ENCODE peak calls at places on chromosomes 11 and 22, in four cellular contexts. One of them, this sample, is unnamed.

GRCh38 chr11:3982431-3982830 is 112.2 kb upstream of the RRM1 start:
- DNase-seq in K562: no peak
- DNase-seq in HepG2: no peak
- DNase-seq in GM12878: no peak
- DNase-seq in this sample: no peak

GRCh38 chr11:107331728-107332127 is 125.9 kb downstream of the CWF19L2 start:
- DNase-seq in K562: no peak
- DNase-seq in HepG2: no peak
- DNase-seq in GM12878: no peak
- DNase-seq in this sample: no peak

GRCh38 chr22:48403521-48403921 is 1424.2 kb downstream of the BRD1 start:
- DNase-seq in K562: no peak
- DNase-seq in HepG2: no peak
- DNase-seq in GM12878: no peak
- DNase-seq in this sample: no peak

GRCh38 chr22:39181778-39182177 is 29.3 kb upstream of the CBX7 start:
- DNase-seq in K562: no peak
- DNase-seq in HepG2: no peak
- DNase-seq in GM12878: no peak
- DNase-seq in this sample: peak; percentile 6

GRCh38 chr11:14645247-14645912 is 1.8 kb downstream of the PDE3B start:
- DNase-seq in K562: peak; percentile 38
- DNase-seq in HepG2: peak; percentile 28
- DNase-seq in GM12878: no peak
- DNase-seq in this sample: no peak

GRCh38 chr11:65885231-65885630 is 3.0 kb downstream of the FIBP start:
- DNase-seq in K562: no peak
- DNase-seq in HepG2: no peak
- DNase-seq in GM12878: no peak
- DNase-seq in this sample: no peak

GRCh38 chr11:21785351-21785750 is 407.5 kb upstream of the ANO5 start:
- DNase-seq in K562: no peak
- DNase-seq in HepG2: no peak
- DNase-seq in GM12878: no peak
- DNase-seq in this sample: no peak

GRCh38 chr11:88337342-88338222 is at the start of gene CTSC:
- DNase-seq in K562: peak; percentile 92
- DNase-seq in HepG2: peak; percentile 73
- DNase-seq in GM12878: no peak
- DNase-seq in this sample: peak; percentile 86

GRCh38 chr11:65493367-65494176 is 5.3 kb upstream of the MALAT1 start:
- DNase-seq in K562: peak; percentile 55
- DNase-seq in HepG2: peak; percentile 80
- DNase-seq in GM12878: no peak
- DNase-seq in this sample: no peak

GRCh38 chr11:72863091-72863490 is 48.9 kb downstream of the ATG16L2 start:
- DNase-seq in K562: no peak
- DNase-seq in HepG2: no peak
- DNase-seq in GM12878: no peak
- DNase-seq in this sample: no peak

GRCh38 chr22:43570531-43571144 is 158.8 kb downstream of the MPPED1 start:
- DNase-seq in K562: no peak
- DNase-seq in HepG2: no peak
- DNase-seq in GM12878: no peak
- DNase-seq in this sample: no peak

GRCh38 chr22:27919943-27920755 is 1.1 kb upstream of the PITPNB start:
- DNase-seq in K562: no peak
- DNase-seq in HepG2: peak; percentile 55
- DNase-seq in GM12878: no peak
- DNase-seq in this sample: peak; percentile 58

GRCh38 chr11:101741479-101742175 is 157.8 kb upstream of the TRPC6 start:
- DNase-seq in K562: no peak
- DNase-seq in HepG2: no peak
- DNase-seq in GM12878: no peak
- DNase-seq in this sample: no peak

GRCh38 chr22:31268281-31268680 is 24.0 kb downstream of the PIK3IP1 start:
- DNase-seq in K562: no peak
- DNase-seq in HepG2: no peak
- DNase-seq in GM12878: no peak
- DNase-seq in this sample: no peak

GRCh38 chr11:13942908-13943505 is 19.5 kb upstream of the SPON1 start:
- DNase-seq in K562: no peak
- DNase-seq in HepG2: no peak
- DNase-seq in GM12878: no peak
- DNase-seq in this sample: no peak

GRCh38 chr11:102753267-102753666 is 27.2 kb downstream of the MMP10 start:
- DNase-seq in K562: no peak
- DNase-seq in HepG2: no peak
- DNase-seq in GM12878: no peak
- DNase-seq in this sample: no peak

GRCh38 chr11:2919188-2919587 is 10.0 kb downstream of the PHLDA2 start:
- DNase-seq in K562: no peak
- DNase-seq in HepG2: no peak
- DNase-seq in GM12878: no peak
- DNase-seq in this sample: no peak

GRCh38 chr22:30813936-30814335 is 119.3 kb downstream of the OSBP2 start:
- DNase-seq in K562: no peak
- DNase-seq in HepG2: no peak
- DNase-seq in GM12878: no peak
- DNase-seq in this sample: no peak

GRCh38 chr11:62025429-62026105 is 58.1 kb upstream of the FTH1 start:
- DNase-seq in K562: peak; percentile 88
- DNase-seq in HepG2: peak; percentile 87
- DNase-seq in GM12878: peak; percentile 56
- DNase-seq in this sample: peak; percentile 30

GRCh38 chr11:10568486-10568941 is at the start of gene LYVE1:
- DNase-seq in K562: no peak
- DNase-seq in HepG2: peak; percentile 65
- DNase-seq in GM12878: no peak
- DNase-seq in this sample: no peak

GRCh38 chr11:34680206-34680605 is 59.3 kb downstream of the EHF start:
- DNase-seq in K562: no peak
- DNase-seq in HepG2: no peak
- DNase-seq in GM12878: no peak
- DNase-seq in this sample: no peak

GRCh38 chr11:5696210-5696609 is 6.6 kb downstream of the TRIM22 start:
- DNase-seq in K562: no peak
- DNase-seq in HepG2: no peak
- DNase-seq in GM12878: no peak
- DNase-seq in this sample: no peak

GRCh38 chr11:27950339-27950738 is 157.6 kb downstream of the KIF18A start:
- DNase-seq in K562: no peak
- DNase-seq in HepG2: no peak
- DNase-seq in GM12878: no peak
- DNase-seq in this sample: no peak

GRCh38 chr11:69127091-69127850 is 28.5 kb upstream of the SMIM38 start:
- DNase-seq in K562: no peak
- DNase-seq in HepG2: no peak
- DNase-seq in GM12878: no peak
- DNase-seq in this sample: no peak

GRCh38 chr11:26901162-26901561 is 92.8 kb upstream of the FIBIN start:
- DNase-seq in K562: no peak
- DNase-seq in HepG2: no peak
- DNase-seq in GM12878: no peak
- DNase-seq in this sample: no peak

GRCh38 chr22:34973926-34974325 is 92.0 kb upstream of the ISX start:
- DNase-seq in K562: no peak
- DNase-seq in HepG2: no peak
- DNase-seq in GM12878: no peak
- DNase-seq in this sample: no peak

GRCh38 chr11:114080219-114080618 is 20.7 kb downstream of the ZBTB16 start:
- DNase-seq in K562: no peak
- DNase-seq in HepG2: no peak
- DNase-seq in GM12878: no peak
- DNase-seq in this sample: no peak

GRCh38 chr22:49721211-49721763 is 106.4 kb downstream of the BRD1 start:
- DNase-seq in K562: no peak
- DNase-seq in HepG2: no peak
- DNase-seq in GM12878: no peak
- DNase-seq in this sample: no peak
- TF ChIP-seq FOXK2 in K562: no peak
- TF ChIP-seq FOXK2 in HepG2: no peak
- TF ChIP-seq FOXK2 in GM12878: no peak
- TF ChIP-seq FOXK2 in this sample: no peak

DNA sequence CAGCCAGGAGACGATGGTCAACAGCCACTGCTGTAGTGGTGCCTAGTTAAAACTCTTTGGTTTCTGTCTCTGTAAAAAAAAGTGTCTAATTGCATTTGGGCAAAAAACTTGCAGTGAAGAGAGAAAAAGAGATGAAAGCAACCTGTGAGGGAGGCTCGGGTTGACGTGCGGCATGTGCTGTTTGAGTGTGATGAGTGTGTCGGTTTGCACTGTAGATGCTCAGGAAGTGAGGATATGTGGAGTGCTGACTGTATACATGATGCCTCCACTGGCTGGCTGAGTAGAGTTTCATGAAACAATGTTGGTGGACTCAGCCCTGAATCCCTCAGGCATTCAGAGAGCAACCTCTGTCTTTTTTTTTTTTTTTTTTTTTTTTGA is 4.3 kb upstream of the DGCR6L start:
- DNase-seq in K562: no peak
- DNase-seq in HepG2: peak; percentile 0
- DNase-seq in GM12878: no peak
- DNase-seq in this sample: no peak
- TF ChIP-seq FOXK2 in K562: no peak
- TF ChIP-seq FOXK2 in HepG2: no peak
- TF ChIP-seq FOXK2 in GM12878: no peak
- TF ChIP-seq FOXK2 in this sample: no peak

DNA sequence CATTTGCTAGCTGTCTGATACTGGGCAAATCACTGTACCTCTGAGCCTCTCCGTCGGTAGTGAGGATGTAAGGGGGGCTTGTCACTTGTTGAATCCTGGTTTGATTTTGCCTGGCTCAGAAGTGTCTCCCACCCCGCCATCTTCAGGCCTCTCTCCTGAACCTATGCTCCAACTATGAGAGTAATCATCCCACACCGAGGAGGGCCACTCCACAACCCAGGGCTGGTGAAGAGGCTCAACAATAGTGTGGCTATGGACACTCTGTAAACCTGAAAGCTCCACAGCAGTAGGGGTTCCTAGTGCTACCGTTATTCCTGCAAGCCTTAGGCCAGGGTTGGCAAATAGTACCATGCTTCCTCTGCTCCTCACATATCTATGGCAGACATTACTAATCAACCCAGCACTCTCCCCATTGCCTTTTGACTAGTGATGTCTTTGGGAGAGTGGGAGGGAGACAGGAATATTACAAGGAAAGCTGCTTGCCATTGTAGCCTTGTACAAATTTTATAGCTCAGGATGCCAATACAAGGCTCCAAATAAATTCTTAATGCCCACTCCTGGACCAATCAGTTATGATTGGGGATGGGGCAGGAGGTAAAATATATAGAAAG is 134.0 kb upstream of the TEAD1 start:
- DNase-seq in K562: no peak
- DNase-seq in HepG2: no peak
- DNase-seq in GM12878: no peak
- DNase-seq in this sample: no peak
- TF ChIP-seq FOXK2 in K562: no peak
- TF ChIP-seq FOXK2 in HepG2: no peak
- TF ChIP-seq FOXK2 in GM12878: no peak
- TF ChIP-seq FOXK2 in this sample: no peak

GRCh38 chr11:45771942-45772522 is 32.9 kb upstream of the SLC35C1 start:
- DNase-seq in K562: peak; percentile 94
- DNase-seq in HepG2: peak; percentile 50
- DNase-seq in GM12878: no peak
- DNase-seq in this sample: peak; percentile 97
- TF ChIP-seq FOXK2 in K562: no peak
- TF ChIP-seq FOXK2 in HepG2: no peak
- TF ChIP-seq FOXK2 in GM12878: no peak
- TF ChIP-seq FOXK2 in this sample: no peak

GRCh38 chr11:30917859-30918478 is 331.8 kb upstream of the MPPED2 start:
- DNase-seq in K562: peak; percentile 13
- DNase-seq in HepG2: peak; percentile 40
- DNase-seq in GM12878: no peak
- DNase-seq in this sample: peak; percentile 46
- TF ChIP-seq FOXK2 in K562: no peak
- TF ChIP-seq FOXK2 in HepG2: no peak
- TF ChIP-seq FOXK2 in GM12878: no peak
- TF ChIP-seq FOXK2 in this sample: no peak

GRCh38 chr11:19506803-19507466 is 205.7 kb upstream of the NAV2 start:
- DNase-seq in K562: no peak
- DNase-seq in HepG2: no peak
- DNase-seq in GM12878: no peak
- DNase-seq in this sample: no peak

GRCh38 chr11:19511066-19511412 is 201.6 kb upstream of the NAV2 start:
- DNase-seq in K562: no peak
- DNase-seq in HepG2: no peak
- DNase-seq in GM12878: no peak
- DNase-seq in this sample: no peak

GRCh38 chr11:19510468-19510867 is 202.2 kb upstream of the NAV2 start:
- DNase-seq in K562: no peak
- DNase-seq in HepG2: no peak
- DNase-seq in GM12878: no peak
- DNase-seq in this sample: no peak

GRCh38 chr11:19511413-19512183 is 201.0 kb upstream of the NAV2 start:
- DNase-seq in K562: no peak
- DNase-seq in HepG2: no peak
- DNase-seq in GM12878: no peak
- DNase-seq in this sample: no peak

GRCh38 chr11:19508166-19508565 is 204.5 kb upstream of the NAV2 start:
- DNase-seq in K562: peak; percentile 23
- DNase-seq in HepG2: peak; percentile 77
- DNase-seq in GM12878: no peak
- DNase-seq in this sample: no peak
- TF ChIP-seq FOXK2 in K562: no peak
- TF ChIP-seq FOXK2 in HepG2: no peak
- TF ChIP-seq FOXK2 in GM12878: no peak
- TF ChIP-seq FOXK2 in this sample: no peak

GRCh38 chr11:118674094-118674460 is 5.4 kb downstream of the TREH start:
- DNase-seq in K562: no peak
- DNase-seq in HepG2: no peak
- DNase-seq in GM12878: no peak
- DNase-seq in this sample: no peak

GRCh38 chr11:118673361-118674093 is 5.9 kb downstream of the TREH start:
- DNase-seq in K562: no peak
- DNase-seq in HepG2: peak; percentile 97
- DNase-seq in GM12878: no peak
- DNase-seq in this sample: no peak

GRCh38 chr11:118671254-118671653 is 8.2 kb downstream of the TREH start:
- DNase-seq in K562: no peak
- DNase-seq in HepG2: no peak
- DNase-seq in GM12878: no peak
- DNase-seq in this sample: no peak

GRCh38 chr11:118670063-118670462 is 9.4 kb downstream of the TREH start:
- DNase-seq in K562: no peak
- DNase-seq in HepG2: no peak
- DNase-seq in GM12878: no peak
- DNase-seq in this sample: no peak

GRCh38 chr11:118672865-118673264 is 6.6 kb downstream of the TREH start:
- DNase-seq in K562: no peak
- DNase-seq in HepG2: no peak
- DNase-seq in GM12878: no peak
- DNase-seq in this sample: no peak
- TF ChIP-seq FOXK2 in K562: no peak
- TF ChIP-seq FOXK2 in HepG2: no peak
- TF ChIP-seq FOXK2 in GM12878: no peak
- TF ChIP-seq FOXK2 in this sample: no peak

This sample was measured in HEK293T.